ENCODE peak calls at places on chromosomes 5 and 9, in seven cellular contexts. One of them, this sample, is unnamed.

GRCh38 chr5:120778491-120779293 is 314.6 kb downstream of the PRR16 start:
- DNase-seq in CD8-positive, alpha-beta T cell: no peak
- DNase-seq in choroid plexus epithelial cell: peak
- DNase-seq in PC-9: no peak
- DNase-seq in retinal pigment epithelial cell: peak
- DNase-seq in cardiac fibroblast: peak
- DNase-seq in fibroblast of mammary gland: peak
- DNase-seq in this sample: no peak

GRCh38 chr5:78751872-78752271 is 103.3 kb upstream of the LHFPL2 start:
- DNase-seq in CD8-positive, alpha-beta T cell: no peak
- DNase-seq in choroid plexus epithelial cell: peak
- DNase-seq in PC-9: no peak
- DNase-seq in retinal pigment epithelial cell: no peak
- DNase-seq in cardiac fibroblast: peak
- DNase-seq in fibroblast of mammary gland: peak
- DNase-seq in this sample: no peak

GRCh38 chr5:143229896-143230675 is 173.4 kb downstream of the NR3C1 start:
- DNase-seq in CD8-positive, alpha-beta T cell: peak
- DNase-seq in choroid plexus epithelial cell: no peak
- DNase-seq in PC-9: no peak
- DNase-seq in retinal pigment epithelial cell: peak
- DNase-seq in cardiac fibroblast: no peak
- DNase-seq in fibroblast of mammary gland: peak
- DNase-seq in this sample: no peak

GRCh38 chr9:16268037-16269010 is 602.1 kb downstream of the BNC2 start:
- DNase-seq in CD8-positive, alpha-beta T cell: no peak
- DNase-seq in choroid plexus epithelial cell: no peak
- DNase-seq in PC-9: no peak
- DNase-seq in retinal pigment epithelial cell: no peak
- DNase-seq in cardiac fibroblast: peak
- DNase-seq in fibroblast of mammary gland: peak
- DNase-seq in this sample: peak

GRCh38 chr9:16406536-16407225 is 463.8 kb downstream of the BNC2 start:
- DNase-seq in CD8-positive, alpha-beta T cell: no peak
- DNase-seq in choroid plexus epithelial cell: no peak
- DNase-seq in PC-9: no peak
- DNase-seq in retinal pigment epithelial cell: no peak
- DNase-seq in cardiac fibroblast: no peak
- DNase-seq in fibroblast of mammary gland: no peak
- DNase-seq in this sample: no peak

GRCh38 chr5:161358446-161358845 is 188.1 kb downstream of the GABRB2 start:
- DNase-seq in CD8-positive, alpha-beta T cell: no peak
- DNase-seq in choroid plexus epithelial cell: no peak
- DNase-seq in PC-9: no peak
- DNase-seq in retinal pigment epithelial cell: no peak
- DNase-seq in cardiac fibroblast: no peak
- DNase-seq in fibroblast of mammary gland: no peak
- DNase-seq in this sample: no peak

GRCh38 chr5:79849486-79850315 is 141.4 kb downstream of the MTX3 start:
- DNase-seq in CD8-positive, alpha-beta T cell: no peak
- DNase-seq in choroid plexus epithelial cell: no peak
- DNase-seq in PC-9: no peak
- DNase-seq in retinal pigment epithelial cell: no peak
- DNase-seq in cardiac fibroblast: no peak
- DNase-seq in fibroblast of mammary gland: no peak
- DNase-seq in this sample: no peak

GRCh38 chr9:84754461-84754860 is 84.9 kb downstream of the NTRK2 start:
- DNase-seq in CD8-positive, alpha-beta T cell: no peak
- DNase-seq in choroid plexus epithelial cell: no peak
- DNase-seq in PC-9: no peak
- DNase-seq in retinal pigment epithelial cell: peak
- DNase-seq in cardiac fibroblast: peak
- DNase-seq in fibroblast of mammary gland: no peak
- DNase-seq in this sample: no peak

GRCh38 chr9:38486837-38487236 is 62.6 kb upstream of the IGFBPL1 start:
- DNase-seq in CD8-positive, alpha-beta T cell: no peak
- DNase-seq in choroid plexus epithelial cell: no peak
- DNase-seq in PC-9: no peak
- DNase-seq in retinal pigment epithelial cell: no peak
- DNase-seq in cardiac fibroblast: no peak
- DNase-seq in fibroblast of mammary gland: no peak
- DNase-seq in this sample: no peak

GRCh38 chr5:169548315-169548714 is 35.3 kb upstream of the SPDL1 start:
- DNase-seq in CD8-positive, alpha-beta T cell: no peak
- DNase-seq in choroid plexus epithelial cell: peak
- DNase-seq in PC-9: no peak
- DNase-seq in retinal pigment epithelial cell: no peak
- DNase-seq in cardiac fibroblast: peak
- DNase-seq in fibroblast of mammary gland: peak
- DNase-seq in this sample: peak

GRCh38 chr5:113581388-113581787 is 67.9 kb downstream of the YTHDC2 start:
- DNase-seq in CD8-positive, alpha-beta T cell: no peak
- DNase-seq in choroid plexus epithelial cell: peak
- DNase-seq in PC-9: no peak
- DNase-seq in retinal pigment epithelial cell: no peak
- DNase-seq in cardiac fibroblast: peak
- DNase-seq in fibroblast of mammary gland: no peak
- DNase-seq in this sample: peak

GRCh38 chr9:37037744-37038640 is 3.9 kb upstream of the PAX5 start:
- DNase-seq in CD8-positive, alpha-beta T cell: no peak
- DNase-seq in choroid plexus epithelial cell: no peak
- DNase-seq in PC-9: no peak
- DNase-seq in retinal pigment epithelial cell: no peak
- DNase-seq in cardiac fibroblast: no peak
- DNase-seq in fibroblast of mammary gland: no peak
- DNase-seq in this sample: no peak

GRCh38 chr9:1319436-1319835 is 269.3 kb downstream of the DMRT2 start:
- DNase-seq in CD8-positive, alpha-beta T cell: no peak
- DNase-seq in choroid plexus epithelial cell: no peak
- DNase-seq in PC-9: no peak
- DNase-seq in retinal pigment epithelial cell: no peak
- DNase-seq in cardiac fibroblast: no peak
- DNase-seq in fibroblast of mammary gland: no peak
- DNase-seq in this sample: no peak

GRCh38 chr5:14143843-14144585 is 872 bp downstream of the TRIO start:
- DNase-seq in CD8-positive, alpha-beta T cell: no peak
- DNase-seq in choroid plexus epithelial cell: no peak
- DNase-seq in PC-9: peak
- DNase-seq in retinal pigment epithelial cell: no peak
- DNase-seq in cardiac fibroblast: no peak
- DNase-seq in fibroblast of mammary gland: no peak
- DNase-seq in this sample: no peak

GRCh38 chr5:96302174-96302738 is 130.8 kb downstream of the PCSK1 start:
- DNase-seq in CD8-positive, alpha-beta T cell: no peak
- DNase-seq in choroid plexus epithelial cell: no peak
- DNase-seq in PC-9: no peak
- DNase-seq in retinal pigment epithelial cell: no peak
- DNase-seq in cardiac fibroblast: no peak
- DNase-seq in fibroblast of mammary gland: no peak
- DNase-seq in this sample: no peak

GRCh38 chr9:123617952-123618678 is 262.1 kb downstream of the CRB2 start:
- DNase-seq in CD8-positive, alpha-beta T cell: no peak
- DNase-seq in choroid plexus epithelial cell: no peak
- DNase-seq in PC-9: no peak
- DNase-seq in retinal pigment epithelial cell: no peak
- DNase-seq in cardiac fibroblast: no peak
- DNase-seq in fibroblast of mammary gland: no peak
- DNase-seq in this sample: no peak

GRCh38 chr5:72434056-72434780 is 73.0 kb downstream of the ZNF366 start:
- DNase-seq in CD8-positive, alpha-beta T cell: no peak
- DNase-seq in choroid plexus epithelial cell: no peak
- DNase-seq in PC-9: no peak
- DNase-seq in retinal pigment epithelial cell: no peak
- DNase-seq in cardiac fibroblast: no peak
- DNase-seq in fibroblast of mammary gland: no peak
- DNase-seq in this sample: no peak

GRCh38 chr5:59596586-59597348 is 296.8 kb downstream of the PDE4D start:
- DNase-seq in CD8-positive, alpha-beta T cell: no peak
- DNase-seq in choroid plexus epithelial cell: peak
- DNase-seq in PC-9: no peak
- DNase-seq in retinal pigment epithelial cell: no peak
- DNase-seq in cardiac fibroblast: peak
- DNase-seq in fibroblast of mammary gland: peak
- DNase-seq in this sample: no peak

GRCh38 chr9:128886211-128886826 is 4.4 kb downstream of the LRRC8A start:
- DNase-seq in CD8-positive, alpha-beta T cell: no peak
- DNase-seq in choroid plexus epithelial cell: no peak
- DNase-seq in PC-9: no peak
- DNase-seq in retinal pigment epithelial cell: no peak
- DNase-seq in cardiac fibroblast: peak
- DNase-seq in fibroblast of mammary gland: peak
- DNase-seq in this sample: no peak

GRCh38 chr9:121989010-121989409 is 104.1 kb downstream of the TTLL11 start:
- DNase-seq in CD8-positive, alpha-beta T cell: no peak
- DNase-seq in choroid plexus epithelial cell: peak
- DNase-seq in PC-9: peak
- DNase-seq in retinal pigment epithelial cell: no peak
- DNase-seq in cardiac fibroblast: peak
- DNase-seq in fibroblast of mammary gland: no peak
- DNase-seq in this sample: no peak

GRCh38 chr5:157431544-157432200 is 28.3 kb upstream of the NIPAL4 start:
- DNase-seq in CD8-positive, alpha-beta T cell: no peak
- DNase-seq in choroid plexus epithelial cell: peak
- DNase-seq in PC-9: no peak
- DNase-seq in retinal pigment epithelial cell: no peak
- DNase-seq in cardiac fibroblast: peak
- DNase-seq in fibroblast of mammary gland: peak
- DNase-seq in this sample: no peak

GRCh38 chr9:134344821-134345310 is 18.6 kb downstream of the RXRA start:
- DNase-seq in CD8-positive, alpha-beta T cell: no peak
- DNase-seq in choroid plexus epithelial cell: no peak
- DNase-seq in PC-9: no peak
- DNase-seq in retinal pigment epithelial cell: no peak
- DNase-seq in cardiac fibroblast: no peak
- DNase-seq in fibroblast of mammary gland: no peak
- DNase-seq in this sample: no peak

GRCh38 chr9:90665072-90665471 is 22.4 kb upstream of the DIRAS2 start:
- DNase-seq in CD8-positive, alpha-beta T cell: no peak
- DNase-seq in choroid plexus epithelial cell: no peak
- DNase-seq in PC-9: no peak
- DNase-seq in retinal pigment epithelial cell: no peak
- DNase-seq in cardiac fibroblast: no peak
- DNase-seq in fibroblast of mammary gland: no peak
- DNase-seq in this sample: no peak

GRCh38 chr5:55160493-55161209 is 680 bp downstream of the GPX8 start:
- DNase-seq in CD8-positive, alpha-beta T cell: no peak
- DNase-seq in choroid plexus epithelial cell: peak
- DNase-seq in PC-9: peak
- DNase-seq in retinal pigment epithelial cell: peak
- DNase-seq in cardiac fibroblast: peak
- DNase-seq in fibroblast of mammary gland: peak
- DNase-seq in this sample: peak

GRCh38 chr9:100411472-100412270 is 15.3 kb upstream of the MSANTD3 start:
- DNase-seq in CD8-positive, alpha-beta T cell: peak
- DNase-seq in choroid plexus epithelial cell: peak
- DNase-seq in PC-9: peak
- DNase-seq in retinal pigment epithelial cell: peak
- DNase-seq in cardiac fibroblast: peak
- DNase-seq in fibroblast of mammary gland: peak
- DNase-seq in this sample: peak
- TF ChIP-seq CTCF in CD8-positive, alpha-beta T cell: no peak
- TF ChIP-seq CTCF in choroid plexus epithelial cell: no peak
- TF ChIP-seq CTCF in PC-9: no peak
- TF ChIP-seq CTCF in retinal pigment epithelial cell: no peak
- TF ChIP-seq CTCF in cardiac fibroblast: no peak
- TF ChIP-seq CTCF in fibroblast of mammary gland: no peak
- TF ChIP-seq CTCF in this sample: no peak

GRCh38 chr9:19782005-19782404 is 6.8 kb downstream of the SLC24A2 start:
- DNase-seq in CD8-positive, alpha-beta T cell: no peak
- DNase-seq in choroid plexus epithelial cell: peak
- DNase-seq in PC-9: no peak
- DNase-seq in retinal pigment epithelial cell: no peak
- DNase-seq in cardiac fibroblast: peak
- DNase-seq in fibroblast of mammary gland: peak
- DNase-seq in this sample: no peak

GRCh38 chr9:19788152-19788551 is 685 bp downstream of the SLC24A2 start:
- DNase-seq in CD8-positive, alpha-beta T cell: no peak
- DNase-seq in choroid plexus epithelial cell: no peak
- DNase-seq in PC-9: no peak
- DNase-seq in retinal pigment epithelial cell: no peak
- DNase-seq in cardiac fibroblast: no peak
- DNase-seq in fibroblast of mammary gland: no peak
- DNase-seq in this sample: no peak

GRCh38 chr9:19785230-19785629 is 3.6 kb downstream of the SLC24A2 start:
- DNase-seq in CD8-positive, alpha-beta T cell: no peak
- DNase-seq in choroid plexus epithelial cell: no peak
- DNase-seq in PC-9: no peak
- DNase-seq in retinal pigment epithelial cell: no peak
- DNase-seq in cardiac fibroblast: no peak
- DNase-seq in fibroblast of mammary gland: no peak
- DNase-seq in this sample: no peak

GRCh38 chr9:19788614-19789271 is at the start of gene SLC24A2:
- DNase-seq in CD8-positive, alpha-beta T cell: no peak
- DNase-seq in choroid plexus epithelial cell: no peak
- DNase-seq in PC-9: no peak
- DNase-seq in retinal pigment epithelial cell: no peak
- DNase-seq in cardiac fibroblast: peak
- DNase-seq in fibroblast of mammary gland: no peak
- DNase-seq in this sample: no peak

GRCh38 chr9:19787672-19788071 is 1.2 kb downstream of the SLC24A2 start:
- DNase-seq in CD8-positive, alpha-beta T cell: no peak
- DNase-seq in choroid plexus epithelial cell: no peak
- DNase-seq in PC-9: no peak
- DNase-seq in retinal pigment epithelial cell: no peak
- DNase-seq in cardiac fibroblast: peak
- DNase-seq in fibroblast of mammary gland: no peak
- DNase-seq in this sample: no peak
- H3K4me3 ChIP-seq in CD8-positive, alpha-beta T cell: no peak
- H3K4me3 ChIP-seq in choroid plexus epithelial cell: no peak
- H3K4me3 ChIP-seq in PC-9: no peak
- H3K4me3 ChIP-seq in retinal pigment epithelial cell: no peak
- H3K4me3 ChIP-seq in cardiac fibroblast: no peak
- H3K4me3 ChIP-seq in fibroblast of mammary gland: no peak
- H3K4me3 ChIP-seq in this sample: no peak

GRCh38 chr5:134784241-134784920 is 25.8 kb downstream of the DDX46 start:
- DNase-seq in CD8-positive, alpha-beta T cell: no peak
- DNase-seq in choroid plexus epithelial cell: peak
- DNase-seq in PC-9: no peak
- DNase-seq in retinal pigment epithelial cell: no peak
- DNase-seq in cardiac fibroblast: peak
- DNase-seq in fibroblast of mammary gland: peak
- DNase-seq in this sample: peak
- TF ChIP-seq CTCF in CD8-positive, alpha-beta T cell: no peak
- TF ChIP-seq CTCF in choroid plexus epithelial cell: peak
- TF ChIP-seq CTCF in PC-9: peak
- TF ChIP-seq CTCF in retinal pigment epithelial cell: peak
- TF ChIP-seq CTCF in cardiac fibroblast: peak
- TF ChIP-seq CTCF in fibroblast of mammary gland: no peak
- TF ChIP-seq CTCF in this sample: peak

GRCh38 chr5:50653946-50654345 is 12.5 kb upstream of the PARP8 start:
- DNase-seq in CD8-positive, alpha-beta T cell: no peak
- DNase-seq in choroid plexus epithelial cell: no peak
- DNase-seq in PC-9: no peak
- DNase-seq in retinal pigment epithelial cell: no peak
- DNase-seq in cardiac fibroblast: no peak
- DNase-seq in fibroblast of mammary gland: no peak
- DNase-seq in this sample: no peak
- H3K4me3 ChIP-seq in CD8-positive, alpha-beta T cell: no peak
- H3K4me3 ChIP-seq in choroid plexus epithelial cell: no peak
- H3K4me3 ChIP-seq in PC-9: no peak
- H3K4me3 ChIP-seq in retinal pigment epithelial cell: no peak
- H3K4me3 ChIP-seq in cardiac fibroblast: no peak
- H3K4me3 ChIP-seq in fibroblast of mammary gland: no peak
- H3K4me3 ChIP-seq in this sample: no peak